ENCODE peak calls at places on chromosome 17, in ten cellular contexts. One of them, this sample, is unnamed.

GRCh38 chr17:7405413-7405881 is 1.6 kb upstream of the TMEM256 start:
- DNase-seq in effector memory CD4-positive, alpha-beta T cell: no peak
- DNase-seq in GM03348: peak; percentile 61
- DNase-seq in GM12891: no peak
- DNase-seq in fibroblast of pulmonary artery: no peak
- DNase-seq in cardiac fibroblast: no peak
- DNase-seq in cortex of kidney: no peak
- DNase-seq in NCI-H1417: peak; percentile 7
- DNase-seq in osteocyte: no peak
- DNase-seq in AG20443: peak; percentile 47
- DNase-seq in this sample: no peak

GRCh38 chr17:31279401-31279800 is 17.6 kb downstream of the OMG start:
- DNase-seq in NCI-H1417: no peak
- DNase-seq in fibroblast of pulmonary artery: peak; percentile 62
- DNase-seq in cardiac fibroblast: no peak
- DNase-seq in AG20443: no peak
- DNase-seq in effector memory CD4-positive, alpha-beta T cell: no peak
- DNase-seq in GM03348: no peak
- DNase-seq in cortex of kidney: no peak
- DNase-seq in GM12891: no peak
- DNase-seq in osteocyte: no peak
- DNase-seq in this sample: no peak

GRCh38 chr17:57582881-57583756 is 162.0 kb downstream of the CCDC182 start:
- DNase-seq in osteocyte: no peak
- DNase-seq in GM12891: no peak
- DNase-seq in effector memory CD4-positive, alpha-beta T cell: no peak
- DNase-seq in GM03348: no peak
- DNase-seq in fibroblast of pulmonary artery: no peak
- DNase-seq in cortex of kidney: no peak
- DNase-seq in NCI-H1417: no peak
- DNase-seq in cardiac fibroblast: no peak
- DNase-seq in AG20443: no peak
- DNase-seq in this sample: no peak

GRCh38 chr17:8896641-8897635 is 29.5 kb upstream of the PIK3R6 start:
- DNase-seq in cortex of kidney: no peak
- DNase-seq in osteocyte: no peak
- DNase-seq in effector memory CD4-positive, alpha-beta T cell: no peak
- DNase-seq in AG20443: no peak
- DNase-seq in GM12891: no peak
- DNase-seq in GM03348: no peak
- DNase-seq in fibroblast of pulmonary artery: no peak
- DNase-seq in cardiac fibroblast: no peak
- DNase-seq in NCI-H1417: no peak
- DNase-seq in this sample: no peak

GRCh38 chr17:63701477-63702222 is 1.7 kb upstream of the LIMD2 start:
- DNase-seq in AG20443: no peak
- DNase-seq in cardiac fibroblast: no peak
- DNase-seq in fibroblast of pulmonary artery: no peak
- DNase-seq in osteocyte: no peak
- DNase-seq in cortex of kidney: no peak
- DNase-seq in effector memory CD4-positive, alpha-beta T cell: peak; percentile 66
- DNase-seq in NCI-H1417: no peak
- DNase-seq in GM12891: peak; percentile 69
- DNase-seq in GM03348: no peak
- DNase-seq in this sample: no peak

GRCh38 chr17:80981062-80981902 is 10.4 kb upstream of the CHMP6 start:
- DNase-seq in AG20443: peak; percentile 75
- DNase-seq in GM03348: peak; percentile 81
- DNase-seq in cardiac fibroblast: no peak
- DNase-seq in cortex of kidney: no peak
- DNase-seq in fibroblast of pulmonary artery: no peak
- DNase-seq in NCI-H1417: no peak
- DNase-seq in GM12891: peak; percentile 88
- DNase-seq in effector memory CD4-positive, alpha-beta T cell: peak; percentile 20
- DNase-seq in osteocyte: no peak
- DNase-seq in this sample: no peak

GRCh38 chr17:57442914-57443571 is 186.7 kb downstream of the MSI2 start:
- DNase-seq in NCI-H1417: no peak
- DNase-seq in fibroblast of pulmonary artery: no peak
- DNase-seq in GM03348: no peak
- DNase-seq in cardiac fibroblast: peak; percentile 39
- DNase-seq in GM12891: no peak
- DNase-seq in effector memory CD4-positive, alpha-beta T cell: no peak
- DNase-seq in cortex of kidney: no peak
- DNase-seq in osteocyte: no peak
- DNase-seq in AG20443: peak; percentile 34
- DNase-seq in this sample: peak; percentile 45

GRCh38 chr17:29250666-29251065 is 4.0 kb downstream of the CRYBA1 start:
- DNase-seq in NCI-H1417: no peak
- DNase-seq in cardiac fibroblast: peak; percentile 71
- DNase-seq in AG20443: peak; percentile 36
- DNase-seq in GM03348: peak; percentile 32
- DNase-seq in osteocyte: no peak
- DNase-seq in effector memory CD4-positive, alpha-beta T cell: no peak
- DNase-seq in cortex of kidney: no peak
- DNase-seq in GM12891: no peak
- DNase-seq in fibroblast of pulmonary artery: peak; percentile 36
- DNase-seq in this sample: no peak

GRCh38 chr17:81392909-81393654 is 2.2 kb upstream of the BAHCC1 start:
- DNase-seq in effector memory CD4-positive, alpha-beta T cell: no peak
- DNase-seq in cardiac fibroblast: peak; percentile 44
- DNase-seq in GM03348: peak; percentile 48
- DNase-seq in cortex of kidney: no peak
- DNase-seq in GM12891: no peak
- DNase-seq in osteocyte: no peak
- DNase-seq in AG20443: no peak
- DNase-seq in fibroblast of pulmonary artery: no peak
- DNase-seq in NCI-H1417: peak; percentile 67
- DNase-seq in this sample: no peak

GRCh38 chr17:40106760-40107265 is 6.4 kb upstream of the NR1D1 start:
- DNase-seq in effector memory CD4-positive, alpha-beta T cell: no peak
- DNase-seq in GM12891: no peak
- DNase-seq in AG20443: no peak
- DNase-seq in osteocyte: no peak
- DNase-seq in NCI-H1417: no peak
- DNase-seq in cortex of kidney: no peak
- DNase-seq in GM03348: no peak
- DNase-seq in fibroblast of pulmonary artery: peak; percentile 31
- DNase-seq in cardiac fibroblast: no peak
- DNase-seq in this sample: no peak

GRCh38 chr17:75771334-75772281 is 6.6 kb upstream of the GALK1 start:
- DNase-seq in cardiac fibroblast: peak; percentile 46
- DNase-seq in cortex of kidney: no peak
- DNase-seq in AG20443: no peak
- DNase-seq in GM03348: no peak
- DNase-seq in GM12891: no peak
- DNase-seq in effector memory CD4-positive, alpha-beta T cell: no peak
- DNase-seq in osteocyte: no peak
- DNase-seq in NCI-H1417: no peak
- DNase-seq in fibroblast of pulmonary artery: peak; percentile 44
- DNase-seq in this sample: no peak

GRCh38 chr17:49850772-49851386 is 3.0 kb upstream of the TAC4 start:
- DNase-seq in osteocyte: no peak
- DNase-seq in AG20443: peak; percentile 61
- DNase-seq in cardiac fibroblast: no peak
- DNase-seq in effector memory CD4-positive, alpha-beta T cell: peak; percentile 5
- DNase-seq in cortex of kidney: no peak
- DNase-seq in GM12891: no peak
- DNase-seq in GM03348: peak; percentile 75
- DNase-seq in fibroblast of pulmonary artery: no peak
- DNase-seq in NCI-H1417: peak; percentile 16
- DNase-seq in this sample: peak; percentile 63

GRCh38 chr17:56947741-56948140 is 13.1 kb downstream of the COIL start:
- DNase-seq in fibroblast of pulmonary artery: no peak
- DNase-seq in cortex of kidney: no peak
- DNase-seq in effector memory CD4-positive, alpha-beta T cell: no peak
- DNase-seq in AG20443: no peak
- DNase-seq in GM12891: no peak
- DNase-seq in cardiac fibroblast: no peak
- DNase-seq in osteocyte: no peak
- DNase-seq in NCI-H1417: no peak
- DNase-seq in GM03348: no peak
- DNase-seq in this sample: no peak

GRCh38 chr17:66686601-66687000 is 148.3 kb upstream of the CACNG5 start:
- DNase-seq in NCI-H1417: no peak
- DNase-seq in effector memory CD4-positive, alpha-beta T cell: no peak
- DNase-seq in cardiac fibroblast: no peak
- DNase-seq in cortex of kidney: no peak
- DNase-seq in GM12891: no peak
- DNase-seq in osteocyte: peak; percentile 56
- DNase-seq in GM03348: no peak
- DNase-seq in fibroblast of pulmonary artery: no peak
- DNase-seq in AG20443: no peak
- DNase-seq in this sample: no peak

GRCh38 chr17:40443196-40443987 is at the start of gene IGFBP4:
- DNase-seq in AG20443: peak; percentile 91
- DNase-seq in effector memory CD4-positive, alpha-beta T cell: peak; percentile 43
- DNase-seq in GM12891: peak; percentile 67
- DNase-seq in cardiac fibroblast: peak; percentile 70
- DNase-seq in fibroblast of pulmonary artery: peak; percentile 74
- DNase-seq in cortex of kidney: no peak
- DNase-seq in GM03348: peak; percentile 91
- DNase-seq in osteocyte: peak; percentile 94
- DNase-seq in NCI-H1417: peak; percentile 83
- DNase-seq in this sample: peak; percentile 72

GRCh38 chr17:20271016-20271610 is 196.2 kb downstream of the LGALS9B start:
- DNase-seq in osteocyte: no peak
- DNase-seq in fibroblast of pulmonary artery: no peak
- DNase-seq in cardiac fibroblast: no peak
- DNase-seq in AG20443: no peak
- DNase-seq in GM12891: no peak
- DNase-seq in cortex of kidney: no peak
- DNase-seq in GM03348: no peak
- DNase-seq in effector memory CD4-positive, alpha-beta T cell: no peak
- DNase-seq in NCI-H1417: no peak
- DNase-seq in this sample: no peak

GRCh38 chr17:73290399-73291259 is 21.2 kb downstream of the CDC42EP4 start:
- DNase-seq in fibroblast of pulmonary artery: no peak
- DNase-seq in cortex of kidney: no peak
- DNase-seq in AG20443: no peak
- DNase-seq in effector memory CD4-positive, alpha-beta T cell: no peak
- DNase-seq in osteocyte: no peak
- DNase-seq in cardiac fibroblast: no peak
- DNase-seq in NCI-H1417: no peak
- DNase-seq in GM03348: no peak
- DNase-seq in GM12891: no peak
- DNase-seq in this sample: no peak

GRCh38 chr17:58452738-58453137 is 35.4 kb upstream of the RNF43 start:
- DNase-seq in fibroblast of pulmonary artery: no peak
- DNase-seq in cortex of kidney: no peak
- DNase-seq in AG20443: no peak
- DNase-seq in cardiac fibroblast: peak; percentile 4
- DNase-seq in GM03348: no peak
- DNase-seq in osteocyte: no peak
- DNase-seq in NCI-H1417: no peak
- DNase-seq in GM12891: no peak
- DNase-seq in effector memory CD4-positive, alpha-beta T cell: no peak
- DNase-seq in this sample: no peak

GRCh38 chr17:45228985-45229517 is 7.4 kb downstream of the FMNL1 start:
- DNase-seq in cortex of kidney: no peak
- DNase-seq in AG20443: peak; percentile 96
- DNase-seq in GM03348: peak; percentile 96
- DNase-seq in effector memory CD4-positive, alpha-beta T cell: peak; percentile 79
- DNase-seq in NCI-H1417: no peak
- DNase-seq in osteocyte: no peak
- DNase-seq in fibroblast of pulmonary artery: peak; percentile 96
- DNase-seq in GM12891: peak; percentile 80
- DNase-seq in cardiac fibroblast: peak; percentile 96
- DNase-seq in this sample: peak; percentile 65

GRCh38 chr17:68821860-68822693 is 133.1 kb downstream of the ABCA8 start:
- DNase-seq in cortex of kidney: no peak
- DNase-seq in effector memory CD4-positive, alpha-beta T cell: no peak
- DNase-seq in NCI-H1417: no peak
- DNase-seq in cardiac fibroblast: peak; percentile 90
- DNase-seq in GM12891: no peak
- DNase-seq in fibroblast of pulmonary artery: peak; percentile 85
- DNase-seq in AG20443: peak; percentile 83
- DNase-seq in GM03348: peak; percentile 80
- DNase-seq in osteocyte: no peak
- DNase-seq in this sample: no peak

GRCh38 chr17:82957961-82958491 is 118.2 kb upstream of the ZNF750 start:
- DNase-seq in GM03348: no peak
- DNase-seq in osteocyte: no peak
- DNase-seq in cardiac fibroblast: no peak
- DNase-seq in cortex of kidney: no peak
- DNase-seq in GM12891: no peak
- DNase-seq in NCI-H1417: no peak
- DNase-seq in AG20443: no peak
- DNase-seq in fibroblast of pulmonary artery: no peak
- DNase-seq in effector memory CD4-positive, alpha-beta T cell: no peak
- DNase-seq in this sample: no peak

GRCh38 chr17:55567240-55568216 is 56.3 kb upstream of the SMIM36 start:
- DNase-seq in GM03348: no peak
- DNase-seq in effector memory CD4-positive, alpha-beta T cell: no peak
- DNase-seq in osteocyte: no peak
- DNase-seq in cortex of kidney: no peak
- DNase-seq in NCI-H1417: no peak
- DNase-seq in AG20443: no peak
- DNase-seq in cardiac fibroblast: no peak
- DNase-seq in GM12891: no peak
- DNase-seq in fibroblast of pulmonary artery: no peak
- DNase-seq in this sample: no peak

This sample was measured in GDM1.